ENCODE peak calls at places on chromosomes 4 and X, in seven cellular contexts. One of them, this sample, is unnamed.

GRCh38 chr4:48909697-48910096 is 3.1 kb upstream of the OCIAD2 start:
- DNase-seq in OCI-LY7: no peak
- DNase-seq in CD4-positive, alpha-beta T cell: no peak
- DNase-seq in thyroid gland: peak
- DNase-seq in ovary: no peak
- DNase-seq in GM12865: no peak
- DNase-seq in bronchial epithelial cell: peak
- DNase-seq in this sample: no peak

GRCh38 chr4:183182873-183183725 is 84.0 kb downstream of the WWC2 start:
- DNase-seq in OCI-LY7: no peak
- DNase-seq in CD4-positive, alpha-beta T cell: no peak
- DNase-seq in thyroid gland: no peak
- DNase-seq in ovary: no peak
- DNase-seq in GM12865: peak
- DNase-seq in bronchial epithelial cell: peak
- DNase-seq in this sample: no peak

GRCh38 chr4:150308824-150309472 is 230.7 kb downstream of the DCLK2 start:
- DNase-seq in OCI-LY7: no peak
- DNase-seq in CD4-positive, alpha-beta T cell: no peak
- DNase-seq in thyroid gland: no peak
- DNase-seq in ovary: no peak
- DNase-seq in GM12865: no peak
- DNase-seq in bronchial epithelial cell: peak
- DNase-seq in this sample: no peak

GRCh38 chrX:153816821-153817220 is 13.5 kb downstream of the PDZD4 start:
- DNase-seq in OCI-LY7: no peak
- DNase-seq in CD4-positive, alpha-beta T cell: peak
- DNase-seq in thyroid gland: no peak
- DNase-seq in ovary: no peak
- DNase-seq in GM12865: no peak
- DNase-seq in bronchial epithelial cell: no peak
- DNase-seq in this sample: no peak

GRCh38 chr4:177123811-177124210 is 185.9 kb upstream of the NEIL3 start:
- DNase-seq in OCI-LY7: no peak
- DNase-seq in CD4-positive, alpha-beta T cell: no peak
- DNase-seq in thyroid gland: no peak
- DNase-seq in ovary: no peak
- DNase-seq in GM12865: no peak
- DNase-seq in bronchial epithelial cell: peak
- DNase-seq in this sample: no peak

GRCh38 chr4:78517050-78517652 is 34.4 kb upstream of the ANXA3 start:
- DNase-seq in OCI-LY7: peak
- DNase-seq in CD4-positive, alpha-beta T cell: no peak
- DNase-seq in thyroid gland: no peak
- DNase-seq in ovary: no peak
- DNase-seq in GM12865: no peak
- DNase-seq in bronchial epithelial cell: peak
- DNase-seq in this sample: no peak

GRCh38 chrX:150856101-150856500 is 42.4 kb downstream of the CD99L2 start:
- DNase-seq in OCI-LY7: no peak
- DNase-seq in CD4-positive, alpha-beta T cell: no peak
- DNase-seq in thyroid gland: no peak
- DNase-seq in ovary: no peak
- DNase-seq in GM12865: no peak
- DNase-seq in bronchial epithelial cell: peak
- DNase-seq in this sample: no peak

GRCh38 chr4:176042195-176042594 is 23.4 kb upstream of the WDR17 start:
- DNase-seq in OCI-LY7: no peak
- DNase-seq in CD4-positive, alpha-beta T cell: no peak
- DNase-seq in thyroid gland: no peak
- DNase-seq in ovary: no peak
- DNase-seq in GM12865: no peak
- DNase-seq in bronchial epithelial cell: no peak
- DNase-seq in this sample: no peak

GRCh38 chr4:70728096-70728495 is 6.3 kb downstream of the RUFY3 start:
- DNase-seq in OCI-LY7: no peak
- DNase-seq in CD4-positive, alpha-beta T cell: no peak
- DNase-seq in thyroid gland: no peak
- DNase-seq in ovary: no peak
- DNase-seq in GM12865: no peak
- DNase-seq in bronchial epithelial cell: no peak
- DNase-seq in this sample: no peak

GRCh38 chr4:176789955-176790354 is 2.8 kb downstream of the VEGFC start:
- DNase-seq in OCI-LY7: peak
- DNase-seq in CD4-positive, alpha-beta T cell: no peak
- DNase-seq in thyroid gland: no peak
- DNase-seq in ovary: no peak
- DNase-seq in GM12865: peak
- DNase-seq in bronchial epithelial cell: peak
- DNase-seq in this sample: peak

GRCh38 chr4:154738426-154738825 is 5.4 kb upstream of the LRAT start:
- DNase-seq in OCI-LY7: no peak
- DNase-seq in CD4-positive, alpha-beta T cell: no peak
- DNase-seq in thyroid gland: peak
- DNase-seq in ovary: no peak
- DNase-seq in GM12865: no peak
- DNase-seq in bronchial epithelial cell: peak
- DNase-seq in this sample: no peak

GRCh38 chr4:147407261-147408045 is 73.4 kb upstream of the EDNRA start:
- DNase-seq in OCI-LY7: no peak
- DNase-seq in CD4-positive, alpha-beta T cell: no peak
- DNase-seq in thyroid gland: no peak
- DNase-seq in ovary: peak
- DNase-seq in GM12865: peak
- DNase-seq in bronchial epithelial cell: no peak
- DNase-seq in this sample: no peak

GRCh38 chr4:39469429-39470077 is 10.7 kb downstream of the LIAS start:
- DNase-seq in OCI-LY7: peak
- DNase-seq in CD4-positive, alpha-beta T cell: no peak
- DNase-seq in thyroid gland: peak
- DNase-seq in ovary: peak
- DNase-seq in GM12865: peak
- DNase-seq in bronchial epithelial cell: peak
- DNase-seq in this sample: peak

GRCh38 chr4:157918036-157918832 is 254.6 kb downstream of the GASK1B start:
- DNase-seq in OCI-LY7: no peak
- DNase-seq in CD4-positive, alpha-beta T cell: no peak
- DNase-seq in thyroid gland: no peak
- DNase-seq in ovary: no peak
- DNase-seq in GM12865: no peak
- DNase-seq in bronchial epithelial cell: no peak
- DNase-seq in this sample: no peak

GRCh38 chrX:19739683-19740082 is 147.7 kb downstream of the SH3KBP1 start:
- DNase-seq in OCI-LY7: peak
- DNase-seq in CD4-positive, alpha-beta T cell: no peak
- DNase-seq in thyroid gland: peak
- DNase-seq in ovary: peak
- DNase-seq in GM12865: peak
- DNase-seq in bronchial epithelial cell: peak
- DNase-seq in this sample: peak

GRCh38 chrX:102658551-102658950 is 7.3 kb downstream of the GPRASP1 start:
- DNase-seq in OCI-LY7: no peak
- DNase-seq in CD4-positive, alpha-beta T cell: no peak
- DNase-seq in thyroid gland: no peak
- DNase-seq in ovary: no peak
- DNase-seq in GM12865: no peak
- DNase-seq in bronchial epithelial cell: peak
- DNase-seq in this sample: no peak

GRCh38 chrX:48761674-48762471 is at the start of gene GLOD5:
- DNase-seq in OCI-LY7: peak
- DNase-seq in CD4-positive, alpha-beta T cell: no peak
- DNase-seq in thyroid gland: peak
- DNase-seq in ovary: no peak
- DNase-seq in GM12865: peak
- DNase-seq in bronchial epithelial cell: peak
- DNase-seq in this sample: no peak
- TF ChIP-seq CTCF in OCI-LY7: no peak
- TF ChIP-seq CTCF in CD4-positive, alpha-beta T cell: no peak
- TF ChIP-seq CTCF in thyroid gland: no peak
- TF ChIP-seq CTCF in ovary: no peak
- TF ChIP-seq CTCF in GM12865: no peak
- TF ChIP-seq CTCF in bronchial epithelial cell: peak
- TF ChIP-seq CTCF in this sample: no peak

GRCh38 chrX:55907968-55908607 is 190.5 kb downstream of the RRAGB start:
- DNase-seq in OCI-LY7: no peak
- DNase-seq in CD4-positive, alpha-beta T cell: peak
- DNase-seq in thyroid gland: peak
- DNase-seq in ovary: peak
- DNase-seq in GM12865: peak
- DNase-seq in bronchial epithelial cell: peak
- DNase-seq in this sample: peak
- TF ChIP-seq CTCF in OCI-LY7: no peak
- TF ChIP-seq CTCF in CD4-positive, alpha-beta T cell: peak
- TF ChIP-seq CTCF in thyroid gland: no peak
- TF ChIP-seq CTCF in ovary: peak
- TF ChIP-seq CTCF in GM12865: peak
- TF ChIP-seq CTCF in bronchial epithelial cell: peak
- TF ChIP-seq CTCF in this sample: peak

GRCh38 chr4:42398448-42399355 is 1.4 kb downstream of the SHISA3 start:
- DNase-seq in OCI-LY7: no peak
- DNase-seq in CD4-positive, alpha-beta T cell: no peak
- DNase-seq in thyroid gland: no peak
- DNase-seq in ovary: no peak
- DNase-seq in GM12865: peak
- DNase-seq in bronchial epithelial cell: no peak
- DNase-seq in this sample: no peak

GRCh38 chr4:42397635-42398447 is 553 bp downstream of the SHISA3 start:
- DNase-seq in OCI-LY7: peak
- DNase-seq in CD4-positive, alpha-beta T cell: no peak
- DNase-seq in thyroid gland: peak
- DNase-seq in ovary: no peak
- DNase-seq in GM12865: peak
- DNase-seq in bronchial epithelial cell: no peak
- DNase-seq in this sample: peak

GRCh38 chr4:42404001-42404400 is 6.7 kb downstream of the SHISA3 start:
- DNase-seq in OCI-LY7: no peak
- DNase-seq in CD4-positive, alpha-beta T cell: no peak
- DNase-seq in thyroid gland: no peak
- DNase-seq in ovary: no peak
- DNase-seq in GM12865: no peak
- DNase-seq in bronchial epithelial cell: no peak
- DNase-seq in this sample: no peak

GRCh38 chr4:42399393-42399792 is 2.1 kb downstream of the SHISA3 start:
- DNase-seq in OCI-LY7: no peak
- DNase-seq in CD4-positive, alpha-beta T cell: no peak
- DNase-seq in thyroid gland: no peak
- DNase-seq in ovary: no peak
- DNase-seq in GM12865: no peak
- DNase-seq in bronchial epithelial cell: no peak
- DNase-seq in this sample: no peak

DNA sequence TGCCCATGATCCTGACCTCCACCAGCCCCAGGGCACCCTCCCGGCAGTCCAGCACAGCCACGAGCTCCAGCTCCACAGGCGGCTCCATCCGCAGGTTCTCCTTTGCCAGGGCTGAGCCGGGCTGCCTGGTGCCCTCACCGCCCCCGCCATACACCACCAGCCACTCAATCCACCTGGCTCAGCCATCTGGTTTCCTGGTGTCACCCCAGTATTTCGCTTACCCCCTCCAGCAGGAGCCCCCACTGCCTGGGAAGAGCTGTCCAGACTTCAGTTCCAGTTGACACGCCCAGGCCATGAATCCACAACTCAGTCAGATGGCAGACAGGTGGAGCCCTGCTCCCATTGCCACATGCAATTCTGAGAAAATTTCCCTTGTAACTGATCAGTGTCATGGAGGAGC is 3.9 kb downstream of the SHISA3 start:
- DNase-seq in OCI-LY7: no peak
- DNase-seq in CD4-positive, alpha-beta T cell: no peak
- DNase-seq in thyroid gland: no peak
- DNase-seq in ovary: no peak
- DNase-seq in GM12865: no peak
- DNase-seq in bronchial epithelial cell: peak
- DNase-seq in this sample: no peak
- TF ChIP-seq CTCF in OCI-LY7: peak
- TF ChIP-seq CTCF in CD4-positive, alpha-beta T cell: no peak
- TF ChIP-seq CTCF in thyroid gland: no peak
- TF ChIP-seq CTCF in ovary: no peak
- TF ChIP-seq CTCF in GM12865: no peak
- TF ChIP-seq CTCF in bronchial epithelial cell: peak
- TF ChIP-seq CTCF in this sample: peak

GRCh38 chr4:24476209-24476781 is 108.1 kb downstream of the DHX15 start:
- DNase-seq in OCI-LY7: peak
- DNase-seq in CD4-positive, alpha-beta T cell: no peak
- DNase-seq in thyroid gland: no peak
- DNase-seq in ovary: no peak
- DNase-seq in GM12865: peak
- DNase-seq in bronchial epithelial cell: peak
- DNase-seq in this sample: peak
- TF ChIP-seq CTCF in OCI-LY7: peak
- TF ChIP-seq CTCF in CD4-positive, alpha-beta T cell: peak
- TF ChIP-seq CTCF in thyroid gland: peak
- TF ChIP-seq CTCF in ovary: peak
- TF ChIP-seq CTCF in GM12865: peak
- TF ChIP-seq CTCF in bronchial epithelial cell: peak
- TF ChIP-seq CTCF in this sample: peak

DNA sequence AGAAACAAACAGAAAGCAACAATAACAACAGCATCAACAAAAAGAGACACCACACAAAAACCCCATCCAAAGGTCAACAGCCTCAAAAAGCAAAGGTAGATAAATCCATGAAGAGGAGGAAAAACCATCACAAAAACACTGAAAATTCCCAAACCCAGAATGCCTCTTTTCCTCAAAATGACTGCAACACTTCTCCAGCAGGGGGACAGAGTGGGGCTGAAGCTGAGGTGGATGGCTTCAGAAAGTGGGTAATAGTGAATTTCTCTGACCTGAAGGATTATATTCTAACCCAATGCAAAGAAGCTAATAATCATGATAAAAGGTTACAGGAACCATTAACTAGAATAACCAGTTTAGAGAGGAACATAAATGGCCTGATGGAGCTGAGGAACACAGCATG is 888.2 kb downstream of the RAB28 start:
- DNase-seq in OCI-LY7: no peak
- DNase-seq in CD4-positive, alpha-beta T cell: no peak
- DNase-seq in thyroid gland: no peak
- DNase-seq in ovary: no peak
- DNase-seq in GM12865: no peak
- DNase-seq in bronchial epithelial cell: no peak
- DNase-seq in this sample: no peak
- TF ChIP-seq CTCF in OCI-LY7: peak
- TF ChIP-seq CTCF in CD4-positive, alpha-beta T cell: no peak
- TF ChIP-seq CTCF in thyroid gland: no peak
- TF ChIP-seq CTCF in ovary: no peak
- TF ChIP-seq CTCF in GM12865: no peak
- TF ChIP-seq CTCF in bronchial epithelial cell: no peak
- TF ChIP-seq CTCF in this sample: no peak